ENCODE peak calls at places on chromosome 17, in seven cellular contexts. One of them, this sample, is unnamed.

GRCh38 chr17:34443832-34444469 is 80.9 kb upstream of the CCL1 start:
- DNase-seq in fibroblast of pulmonary artery: no peak
- DNase-seq in thoracic aorta: no peak
- DNase-seq in AG10803: no peak
- DNase-seq in fibroblast of lung: no peak
- DNase-seq in heart left ventricle: peak; percentile 43
- DNase-seq in lung: no peak
- DNase-seq in this sample: no peak

GRCh38 chr17:1039119-1039507 is 42.2 kb downstream of the TIMM22 start:
- DNase-seq in lung: no peak
- DNase-seq in fibroblast of lung: no peak
- DNase-seq in AG10803: no peak
- DNase-seq in heart left ventricle: no peak
- DNase-seq in fibroblast of pulmonary artery: no peak
- DNase-seq in thoracic aorta: no peak
- DNase-seq in this sample: no peak

GRCh38 chr17:73944366-73944765 is 259.1 kb upstream of the RPL38 start:
- DNase-seq in AG10803: no peak
- DNase-seq in fibroblast of pulmonary artery: no peak
- DNase-seq in lung: no peak
- DNase-seq in thoracic aorta: no peak
- DNase-seq in fibroblast of lung: no peak
- DNase-seq in heart left ventricle: no peak
- DNase-seq in this sample: no peak

GRCh38 chr17:37650419-37651003 is 7.3 kb upstream of the DDX52 start:
- DNase-seq in lung: no peak
- DNase-seq in fibroblast of lung: peak; percentile 33
- DNase-seq in heart left ventricle: no peak
- DNase-seq in thoracic aorta: no peak
- DNase-seq in AG10803: peak; percentile 66
- DNase-seq in fibroblast of pulmonary artery: peak; percentile 69
- DNase-seq in this sample: peak; percentile 79

GRCh38 chr17:74842599-74843351 is 16.9 kb downstream of the GRIN2C start:
- DNase-seq in AG10803: peak; percentile 53
- DNase-seq in fibroblast of lung: peak; percentile 51
- DNase-seq in thoracic aorta: no peak
- DNase-seq in heart left ventricle: peak; percentile 89
- DNase-seq in lung: peak; percentile 64
- DNase-seq in fibroblast of pulmonary artery: peak; percentile 69
- DNase-seq in this sample: peak; percentile 65

GRCh38 chr17:63694974-63695773 is 4.8 kb downstream of the LIMD2 start:
- DNase-seq in AG10803: no peak
- DNase-seq in lung: no peak
- DNase-seq in heart left ventricle: no peak
- DNase-seq in fibroblast of pulmonary artery: no peak
- DNase-seq in fibroblast of lung: no peak
- DNase-seq in thoracic aorta: no peak
- DNase-seq in this sample: no peak

GRCh38 chr17:57861737-57862409 is 12.0 kb upstream of the MRPS23 start:
- DNase-seq in fibroblast of lung: peak; percentile 41
- DNase-seq in fibroblast of pulmonary artery: no peak
- DNase-seq in heart left ventricle: peak; percentile 81
- DNase-seq in AG10803: peak; percentile 41
- DNase-seq in lung: peak; percentile 66
- DNase-seq in thoracic aorta: peak; percentile 41
- DNase-seq in this sample: peak; percentile 85

GRCh38 chr17:29363716-29364115 is 26.4 kb upstream of the TAOK1 start:
- DNase-seq in heart left ventricle: no peak
- DNase-seq in AG10803: no peak
- DNase-seq in thoracic aorta: no peak
- DNase-seq in fibroblast of lung: no peak
- DNase-seq in lung: no peak
- DNase-seq in fibroblast of pulmonary artery: no peak
- DNase-seq in this sample: no peak

GRCh38 chr17:21019976-21020575 is 22.7 kb downstream of the USP22 start:
- DNase-seq in thoracic aorta: no peak
- DNase-seq in fibroblast of pulmonary artery: peak; percentile 53
- DNase-seq in heart left ventricle: no peak
- DNase-seq in lung: no peak
- DNase-seq in fibroblast of lung: no peak
- DNase-seq in AG10803: peak; percentile 41
- DNase-seq in this sample: peak; percentile 56

GRCh38 chr17:48816774-48817590 is at the start of gene TTLL6:
- DNase-seq in thoracic aorta: peak; percentile 23
- DNase-seq in fibroblast of lung: peak; percentile 81
- DNase-seq in fibroblast of pulmonary artery: peak; percentile 78
- DNase-seq in AG10803: peak; percentile 52
- DNase-seq in lung: peak; percentile 91
- DNase-seq in heart left ventricle: peak; percentile 88
- DNase-seq in this sample: peak; percentile 54

GRCh38 chr17:8807070-8807550 is 7.9 kb upstream of the MFSD6L start:
- DNase-seq in fibroblast of lung: no peak
- DNase-seq in AG10803: no peak
- DNase-seq in thoracic aorta: no peak
- DNase-seq in fibroblast of pulmonary artery: no peak
- DNase-seq in heart left ventricle: no peak
- DNase-seq in lung: no peak
- DNase-seq in this sample: no peak

GRCh38 chr17:41492351-41492750 is 2.6 kb upstream of the KRT36 start:
- DNase-seq in lung: no peak
- DNase-seq in thoracic aorta: no peak
- DNase-seq in fibroblast of lung: no peak
- DNase-seq in fibroblast of pulmonary artery: peak; percentile 37
- DNase-seq in AG10803: peak; percentile 23
- DNase-seq in heart left ventricle: no peak
- DNase-seq in this sample: peak; percentile 53

GRCh38 chr17:36034127-36034526 is 16.4 kb upstream of the CCL23 start:
- DNase-seq in thoracic aorta: no peak
- DNase-seq in fibroblast of lung: no peak
- DNase-seq in lung: no peak
- DNase-seq in AG10803: no peak
- DNase-seq in heart left ventricle: no peak
- DNase-seq in fibroblast of pulmonary artery: no peak
- DNase-seq in this sample: no peak

GRCh38 chr17:14922421-14922820 is 342.7 kb downstream of the PMP22 start:
- DNase-seq in AG10803: peak; percentile 45
- DNase-seq in fibroblast of pulmonary artery: peak; percentile 29
- DNase-seq in thoracic aorta: no peak
- DNase-seq in lung: no peak
- DNase-seq in fibroblast of lung: peak; percentile 3
- DNase-seq in heart left ventricle: no peak
- DNase-seq in this sample: peak; percentile 57

GRCh38 chr17:7441202-7441705 is 1.9 kb downstream of the FGF11 start:
- DNase-seq in fibroblast of lung: peak; percentile 35
- DNase-seq in heart left ventricle: peak; percentile 15
- DNase-seq in AG10803: no peak
- DNase-seq in thoracic aorta: no peak
- DNase-seq in lung: no peak
- DNase-seq in fibroblast of pulmonary artery: no peak
- DNase-seq in this sample: no peak

GRCh38 chr17:27783951-27784350 is 16.4 kb downstream of the NOS2 start:
- DNase-seq in heart left ventricle: no peak
- DNase-seq in fibroblast of lung: peak; percentile 18
- DNase-seq in lung: no peak
- DNase-seq in thoracic aorta: no peak
- DNase-seq in fibroblast of pulmonary artery: no peak
- DNase-seq in AG10803: peak; percentile 26
- DNase-seq in this sample: no peak

GRCh38 chr17:50634123-50634914 is at the start of gene ABCC3:
- DNase-seq in thoracic aorta: no peak
- DNase-seq in fibroblast of pulmonary artery: peak; percentile 38
- DNase-seq in fibroblast of lung: no peak
- DNase-seq in AG10803: peak; percentile 56
- DNase-seq in heart left ventricle: no peak
- DNase-seq in lung: peak; percentile 64
- DNase-seq in this sample: peak; percentile 78

GRCh38 chr17:19718613-19719364 is 2.4 kb upstream of the SLC47A2 start:
- DNase-seq in lung: no peak
- DNase-seq in fibroblast of pulmonary artery: no peak
- DNase-seq in heart left ventricle: no peak
- DNase-seq in thoracic aorta: no peak
- DNase-seq in fibroblast of lung: no peak
- DNase-seq in AG10803: no peak
- DNase-seq in this sample: no peak

GRCh38 chr17:74393323-74393942 is 26.1 kb downstream of the GPR142 start:
- DNase-seq in AG10803: no peak
- DNase-seq in thoracic aorta: no peak
- DNase-seq in heart left ventricle: no peak
- DNase-seq in lung: no peak
- DNase-seq in fibroblast of pulmonary artery: no peak
- DNase-seq in fibroblast of lung: peak; percentile 53
- DNase-seq in this sample: no peak

GRCh38 chr17:79188048-79188447 is 113.4 kb downstream of the ENGASE start:
- DNase-seq in thoracic aorta: no peak
- DNase-seq in fibroblast of pulmonary artery: no peak
- DNase-seq in lung: no peak
- DNase-seq in AG10803: no peak
- DNase-seq in heart left ventricle: no peak
- DNase-seq in fibroblast of lung: no peak
- DNase-seq in this sample: peak; percentile 45

GRCh38 chr17:44207319-44207718 is 7.6 kb upstream of the ATXN7L3 start:
- DNase-seq in lung: no peak
- DNase-seq in fibroblast of lung: no peak
- DNase-seq in AG10803: no peak
- DNase-seq in fibroblast of pulmonary artery: no peak
- DNase-seq in heart left ventricle: no peak
- DNase-seq in thoracic aorta: no peak
- DNase-seq in this sample: no peak

GRCh38 chr17:37488009-37488604 is 1.6 kb upstream of the DUSP14 start:
- DNase-seq in fibroblast of pulmonary artery: peak; percentile 96
- DNase-seq in AG10803: peak; percentile 98
- DNase-seq in thoracic aorta: no peak
- DNase-seq in lung: peak; percentile 45
- DNase-seq in heart left ventricle: no peak
- DNase-seq in fibroblast of lung: peak; percentile 98
- DNase-seq in this sample: peak; percentile 92

GRCh38 chr17:43418441-43419374 is 19.9 kb downstream of the ARL4D start:
- DNase-seq in AG10803: peak; percentile 88
- DNase-seq in fibroblast of lung: peak; percentile 94
- DNase-seq in lung: no peak
- DNase-seq in heart left ventricle: peak; percentile 41
- DNase-seq in fibroblast of pulmonary artery: peak; percentile 79
- DNase-seq in thoracic aorta: no peak
- DNase-seq in this sample: peak; percentile 97

GRCh38 chr17:75830168-75831031 is 13.8 kb downstream of the UNC13D start:
- DNase-seq in fibroblast of lung: no peak
- DNase-seq in thoracic aorta: no peak
- DNase-seq in lung: no peak
- DNase-seq in fibroblast of pulmonary artery: no peak
- DNase-seq in heart left ventricle: no peak
- DNase-seq in AG10803: no peak
- DNase-seq in this sample: no peak

GRCh38 chr17:32341141-32341856 is 674 bp downstream of the C17orf75 start:
- DNase-seq in fibroblast of lung: peak; percentile 29
- DNase-seq in heart left ventricle: no peak
- DNase-seq in lung: no peak
- DNase-seq in thoracic aorta: no peak
- DNase-seq in AG10803: no peak
- DNase-seq in fibroblast of pulmonary artery: no peak
- DNase-seq in this sample: peak; percentile 50

GRCh38 chr17:57236686-57237299 is 19.5 kb upstream of the MSI2 start:
- DNase-seq in lung: no peak
- DNase-seq in AG10803: no peak
- DNase-seq in thoracic aorta: no peak
- DNase-seq in fibroblast of lung: no peak
- DNase-seq in heart left ventricle: no peak
- DNase-seq in fibroblast of pulmonary artery: no peak
- DNase-seq in this sample: no peak

GRCh38 chr17:73342057-73342522 is 30.3 kb upstream of the CDC42EP4 start:
- DNase-seq in lung: peak; percentile 49
- DNase-seq in fibroblast of pulmonary artery: peak; percentile 98
- DNase-seq in AG10803: peak; percentile 87
- DNase-seq in thoracic aorta: peak; percentile 21
- DNase-seq in heart left ventricle: peak; percentile 77
- DNase-seq in fibroblast of lung: peak; percentile 94
- DNase-seq in this sample: peak; percentile 74

GRCh38 chr17:59627269-59627668 is 7.6 kb downstream of the CLTC start:
- DNase-seq in heart left ventricle: no peak
- DNase-seq in fibroblast of lung: no peak
- DNase-seq in lung: no peak
- DNase-seq in thoracic aorta: no peak
- DNase-seq in fibroblast of pulmonary artery: no peak
- DNase-seq in AG10803: peak; percentile 20
- DNase-seq in this sample: no peak
- H3K4me3 ChIP-seq in heart left ventricle: no peak overlapping the region
- H3K4me3 ChIP-seq in fibroblast of lung: no peak overlapping the region
- H3K4me3 ChIP-seq in lung: no peak overlapping the region
- H3K4me3 ChIP-seq in thoracic aorta: no peak overlapping the region
- H3K4me3 ChIP-seq in fibroblast of pulmonary artery: no peak overlapping the region
- H3K4me3 ChIP-seq in AG10803: no peak overlapping the region
- H3K4me3 ChIP-seq in this sample: no peak overlapping the region

DNA sequence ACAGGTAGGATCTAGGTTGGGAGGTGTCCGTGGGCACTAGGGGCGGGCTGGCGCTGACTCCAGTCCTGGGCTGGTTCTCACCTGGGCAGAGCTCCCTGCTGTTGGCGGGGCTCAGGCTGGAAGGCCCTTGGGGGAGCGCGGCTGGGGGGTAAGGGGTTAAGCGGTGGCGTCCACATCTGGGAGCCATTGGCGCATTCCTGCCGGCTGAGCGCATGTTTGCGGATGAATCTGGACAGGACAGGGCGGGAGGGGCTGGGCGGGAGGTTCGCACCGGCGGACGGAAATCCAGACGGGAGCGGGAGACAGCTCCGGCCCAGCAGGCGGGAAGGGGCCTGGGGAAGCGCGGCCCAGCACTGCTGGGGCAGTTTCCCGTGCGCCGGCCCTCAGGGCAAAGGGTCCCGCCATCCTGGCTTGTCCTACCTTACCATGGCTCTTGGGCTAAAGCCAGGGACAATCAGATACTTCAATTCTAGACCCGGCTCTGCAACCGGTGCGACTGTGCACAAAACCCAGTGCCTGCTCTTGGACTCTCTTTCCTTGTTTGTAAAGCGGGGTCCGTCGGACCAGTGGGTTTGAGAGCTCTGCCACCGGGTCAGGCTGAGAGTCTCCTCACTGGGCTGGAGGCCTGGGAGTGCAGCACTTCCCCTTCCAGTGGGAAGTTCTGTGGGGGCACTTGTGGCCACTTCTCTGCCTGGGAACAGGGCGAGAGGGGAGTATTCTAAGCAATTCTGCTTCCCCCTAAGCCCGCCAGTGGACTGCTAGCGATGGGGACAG is 7.8 kb downstream of the RARA start:
- DNase-seq in fibroblast of pulmonary artery: peak; percentile 76
- DNase-seq in AG10803: peak; percentile 87
- DNase-seq in heart left ventricle: peak; percentile 87
- DNase-seq in fibroblast of lung: peak; percentile 83
- DNase-seq in lung: no peak
- DNase-seq in thoracic aorta: no peak
- DNase-seq in this sample: peak; percentile 95
- H3K4me3 ChIP-seq in fibroblast of pulmonary artery: peak overlapping the region; percentile 96
- H3K4me3 ChIP-seq in AG10803: peak overlapping the region; percentile 68
- H3K4me3 ChIP-seq in heart left ventricle: peak overlapping the region; percentile 100
- H3K4me3 ChIP-seq in fibroblast of lung: no peak overlapping the region
- H3K4me3 ChIP-seq in lung: no peak overlapping the region
- H3K4me3 ChIP-seq in thoracic aorta: peak overlapping the region; percentile 99
- H3K4me3 ChIP-seq in this sample: peak overlapping the region; percentile 19

GRCh38 chr17:77408284-77408683 is 267.5 kb downstream of the SEC14L1 start:
- DNase-seq in fibroblast of pulmonary artery: no peak
- DNase-seq in AG10803: no peak
- DNase-seq in lung: no peak
- DNase-seq in heart left ventricle: no peak
- DNase-seq in thoracic aorta: no peak
- DNase-seq in fibroblast of lung: no peak
- DNase-seq in this sample: no peak
- H3K4me3 ChIP-seq in fibroblast of pulmonary artery: no peak overlapping the region
- H3K4me3 ChIP-seq in AG10803: no peak overlapping the region
- H3K4me3 ChIP-seq in lung: no peak overlapping the region
- H3K4me3 ChIP-seq in heart left ventricle: no peak overlapping the region
- H3K4me3 ChIP-seq in thoracic aorta: no peak overlapping the region
- H3K4me3 ChIP-seq in fibroblast of lung: no peak overlapping the region
- H3K4me3 ChIP-seq in this sample: no peak overlapping the region

GRCh38 chr17:82297280-82297803 is 20.1 kb downstream of the CD7 start:
- DNase-seq in heart left ventricle: peak; percentile 75
- DNase-seq in thoracic aorta: peak; percentile 67
- DNase-seq in lung: peak; percentile 80
- DNase-seq in AG10803: peak; percentile 39
- DNase-seq in fibroblast of lung: peak; percentile 85
- DNase-seq in fibroblast of pulmonary artery: peak; percentile 95
- DNase-seq in this sample: peak; percentile 95
- H3K4me3 ChIP-seq in heart left ventricle: peak overlapping the region; percentile 53
- H3K4me3 ChIP-seq in thoracic aorta: peak overlapping the region; percentile 69
- H3K4me3 ChIP-seq in lung: no peak overlapping the region
- H3K4me3 ChIP-seq in AG10803: peak overlapping the region; percentile 59
- H3K4me3 ChIP-seq in fibroblast of lung: no peak overlapping the region
- H3K4me3 ChIP-seq in fibroblast of pulmonary artery: peak overlapping the region; percentile 53
- H3K4me3 ChIP-seq in this sample: peak overlapping the region; percentile 51